ENCODE peak calls at places on chromosomes 16 and 17, in nine cellular contexts. T, Q, Z, S, B, V, O, H and C are unnamed samples.

GRCh38 chr16:12319464-12320030 is 343.0 kb downstream of the SNX29 start:
- DNase-seq in H (no peak), B (no peak), Z (no peak), S (no peak), V (no peak), Q (no peak), O (no peak), T (no peak), C (no peak)

GRCh38 chr16:1178295-1178910 is 25.5 kb downstream of the CACNA1H start:
- DNase-seq in Z (no peak), H (no peak), V (no peak), O (no peak), S (no peak), Q (no peak), T (no peak), B (no peak), C (no peak)

GRCh38 chr16:11738742-11739544 is 3.7 kb downstream of the TXNDC11 start:
- DNase-seq in H (no peak), S (no peak), V (no peak), O (no peak), Q (no peak), B (no peak), T (no peak), Z (no peak), C (no peak)

GRCh38 chr17:61415374-61416210 is 15.9 kb downstream of the TBX2 start:
- DNase-seq in S (no peak), Z (no peak), H (no peak), T (no peak), B (peak), O (peak), Q (no peak), V (no peak), C (no peak)

GRCh38 chr17:61794242-61794641 is 69.1 kb downstream of the BRIP1 start:
- DNase-seq in Z (no peak), T (no peak), O (no peak), Q (no peak), B (no peak), S (no peak), H (no peak), V (no peak), C (no peak)

GRCh38 chr16:72938426-72939164 is 109.3 kb downstream of the ZFHX3 start:
- DNase-seq in Z (no peak), V (no peak), S (peak), B (peak), T (peak), H (peak), O (peak), Q (no peak), C (no peak)

GRCh38 chr16:54123766-54124165 is 162.8 kb downstream of the IRX3 start:
- DNase-seq in Q (no peak), H (no peak), Z (no peak), B (no peak), O (no peak), T (no peak), V (no peak), S (no peak), C (no peak)

GRCh38 chr17:27793168-27793905 is 7.0 kb downstream of the NOS2 start:
- DNase-seq in Z (no peak), H (peak), V (no peak), Q (no peak), O (no peak), T (no peak), S (peak), B (no peak), C (no peak)

GRCh38 chr17:27293359-27293897 is 486 bp upstream of the WSB1 start:
- DNase-seq in V (no peak), Q (no peak), S (no peak), T (no peak), Z (no peak), O (no peak), H (no peak), B (no peak), C (no peak)

GRCh38 chr16:72241930-72242329 is 70.0 kb upstream of the PMFBP1 start:
- DNase-seq in H (peak), B (no peak), V (no peak), S (no peak), T (peak), Z (peak), O (peak), Q (no peak), C (no peak)

GRCh38 chr16:88955906-88956305 is 21.1 kb downstream of the CBFA2T3 start:
- DNase-seq in T (no peak), Q (no peak), O (no peak), B (no peak), S (no peak), Z (no peak), H (no peak), V (no peak), C (no peak)

GRCh38 chr17:70158581-70158980 is 10.8 kb upstream of the KCNJ2 start:
- DNase-seq in O (no peak), Q (no peak), T (no peak), B (no peak), H (no peak), V (no peak), S (no peak), Z (no peak), C (no peak)

GRCh38 chr17:10814083-10814482 is 10.2 kb upstream of the TMEM238L start:
- DNase-seq in V (no peak), T (no peak), B (no peak), Q (no peak), Z (no peak), S (no peak), H (no peak), O (no peak), C (no peak)

GRCh38 chr16:83899272-83899897 is 470 bp downstream of the MLYCD start:
- DNase-seq in H (peak), Q (no peak), Z (no peak), T (peak), B (peak), S (peak), O (peak), V (no peak), C (no peak)

GRCh38 chr17:34797724-34798123 is 163.5 kb downstream of the CCT6B start:
- DNase-seq in O (peak), B (no peak), T (no peak), S (peak), Q (peak), Z (no peak), H (no peak), V (no peak), C (no peak)

GRCh38 chr17:29124135-29124930 is 55.9 kb downstream of the MYO18A start:
- DNase-seq in T (no peak), O (peak), Z (no peak), B (peak), Q (no peak), S (no peak), H (peak), V (no peak), C (no peak)

GRCh38 chr17:9431620-9432019 is 144.0 kb downstream of the STX8 start:
- DNase-seq in H (no peak), T (no peak), Q (no peak), Z (no peak), B (no peak), V (no peak), S (no peak), O (no peak), C (no peak)

GRCh38 chr17:81254955-81255717 is 16.0 kb downstream of the NDUFAF8 start:
- DNase-seq in Q (peak), Z (peak), H (no peak), T (peak), S (peak), B (peak), V (peak), O (peak), C (no peak)

GRCh38 chr16:89642574-89642973 is 14.9 kb downstream of the CHMP1A start:
- DNase-seq in Z (no peak), T (no peak), H (no peak), Q (no peak), V (no peak), S (no peak), B (no peak), O (no peak), C (no peak)

GRCh38 chr17:80779961-80780380 is 211.7 kb upstream of the CHMP6 start:
- DNase-seq in H (no peak), O (peak), V (no peak), Z (peak), B (no peak), T (no peak), S (no peak), Q (no peak), C (no peak)

GRCh38 chr17:59275618-59276017 is 55.3 kb downstream of the GDPD1 start:
- DNase-seq in T (no peak), B (no peak), S (no peak), Z (no peak), Q (no peak), V (no peak), H (no peak), O (no peak), C (no peak)

GRCh38 chr16:12771341-12771798 is 32.3 kb downstream of the CPPED1 start:
- DNase-seq in O (no peak), B (no peak), H (peak), Q (no peak), V (no peak), S (no peak), T (no peak), Z (no peak), C (no peak)

GRCh38 chr17:47697948-47698711 is 4.2 kb downstream of the TBKBP1 start:
- DNase-seq in O (no peak), H (no peak), Z (no peak), Q (no peak), B (no peak), V (no peak), S (no peak), T (no peak), C (no peak)

GRCh38 chr17:80261159-80261894 is 675 bp downstream of the RNF213 start:
- DNase-seq in B (peak), O (peak), T (no peak), Z (no peak), V (no peak), H (peak), S (peak), Q (peak), C (no peak)

GRCh38 chr16:22098538-22099255 is 6.4 kb downstream of the VWA3A start:
- DNase-seq in T (no peak), O (peak), S (no peak), H (peak), B (no peak), Q (no peak), Z (no peak), V (no peak), C (no peak)

GRCh38 chr17:46950997-46951621 is 27.9 kb downstream of the RPRML start:
- DNase-seq in S (no peak), Q (no peak), H (no peak), V (no peak), T (no peak), Z (no peak), O (no peak), B (no peak), C (no peak)

DNA sequence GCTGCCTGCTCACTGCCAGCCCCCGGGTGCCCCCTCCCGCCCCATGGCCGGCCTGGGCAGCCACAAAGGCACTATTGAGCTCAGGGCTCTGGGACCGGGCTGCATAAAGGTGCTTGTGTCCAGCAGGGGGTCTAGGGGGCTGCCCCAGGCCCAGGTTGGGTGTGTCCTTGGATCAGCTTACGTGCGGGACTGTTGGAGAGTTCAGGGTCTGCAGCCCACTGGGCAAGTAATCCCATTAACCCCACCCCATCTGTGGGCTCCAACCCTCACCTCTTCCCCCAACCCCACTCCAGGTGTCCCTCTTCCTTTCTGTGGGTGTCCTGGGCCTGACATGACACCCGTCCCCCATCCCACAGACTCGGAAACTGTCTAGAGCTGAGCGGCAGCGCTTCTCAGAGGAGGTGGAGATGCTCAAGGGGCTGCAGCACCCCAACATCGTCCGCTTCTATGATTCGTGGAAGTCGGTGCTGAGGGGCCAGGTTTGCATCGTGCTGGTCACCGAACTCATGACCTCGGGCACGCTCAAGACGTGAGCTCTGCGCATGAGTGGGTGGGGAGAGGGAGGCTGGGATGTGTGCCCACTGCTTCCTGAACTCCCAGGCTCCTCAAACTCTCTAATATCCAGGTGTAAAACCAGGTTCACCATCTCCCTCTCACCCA is 2.1 kb downstream of the WNK4 start:
- DNase-seq in B (no peak), O (no peak), V (no peak), T (no peak), H (no peak), Q (no peak), S (no peak), Z (no peak), C (no peak)
- TF ChIP-seq CTCF in B (no peak), O (no peak), V (no peak), T (no peak), H (no peak), Q (no peak), S (no peak), Z (no peak), C (no peak)

GRCh38 chr16:63185235-63185780 is 1149.1 kb upstream of the CDH8 start:
- DNase-seq in V (no peak), T (no peak), Q (no peak), B (no peak), H (no peak), O (no peak), Z (no peak), S (no peak), C (no peak)

GRCh38 chr16:63187638-63188037 is 1151.4 kb upstream of the CDH8 start:
- DNase-seq in Z (no peak), O (no peak), B (no peak), Q (no peak), V (no peak), S (no peak), T (no peak), H (no peak), C (no peak)

GRCh38 chr16:63192969-63193368 is 1156.7 kb upstream of the CDH8 start:
- DNase-seq in V (no peak), S (no peak), T (no peak), B (no peak), Z (no peak), O (no peak), H (no peak), Q (no peak), C (no peak)

GRCh38 chr16:63188076-63188771 is 1152.0 kb upstream of the CDH8 start:
- DNase-seq in S (no peak), Z (no peak), V (peak), H (no peak), Q (no peak), B (no peak), T (no peak), O (no peak), C (no peak)
- H3K4me3 ChIP-seq in S (no peak), Z (no peak), V (no peak), H (no peak), Q (no peak), B (no peak), T (no peak), O (no peak), C (no peak)

DNA sequence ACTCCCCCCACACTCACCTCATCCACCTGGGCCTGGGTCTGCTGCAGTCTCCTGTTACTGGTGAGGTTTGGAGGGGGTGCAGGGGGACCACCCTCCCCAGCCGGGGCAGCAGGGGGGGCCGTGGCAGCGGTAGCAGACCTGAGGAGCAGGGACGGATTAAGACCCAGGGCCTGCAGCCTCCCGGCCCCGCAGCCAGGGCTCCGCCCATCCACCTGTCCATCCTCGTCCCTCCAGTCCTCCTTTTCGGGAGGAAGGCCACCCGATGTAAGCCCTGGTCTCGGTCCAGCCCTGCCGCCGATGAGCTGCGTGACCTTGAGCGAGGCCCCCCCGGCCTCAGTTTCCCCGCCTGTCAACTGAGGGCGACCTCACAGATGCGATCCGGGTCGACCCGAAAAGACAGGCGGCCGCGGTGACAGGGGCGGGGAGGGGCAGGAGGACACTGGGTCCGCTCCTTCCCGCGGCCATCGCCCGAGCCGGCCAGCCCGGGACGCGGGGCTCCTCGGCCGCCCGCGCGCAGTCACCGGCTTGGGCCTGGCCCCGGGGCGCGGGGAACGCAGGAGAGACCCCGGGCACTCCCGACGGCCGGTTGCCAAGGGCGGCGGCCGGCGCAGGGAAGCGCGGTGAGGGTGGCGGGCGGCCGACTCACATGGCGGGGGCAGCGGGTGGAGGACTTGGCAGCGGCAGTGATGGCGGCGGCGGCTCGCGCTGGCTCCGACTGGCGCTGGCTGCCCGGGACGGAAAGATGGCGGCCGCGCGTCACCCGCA is at the start of gene VAMP2:
- DNase-seq in H (peak), V (no peak), B (peak), T (no peak), Z (no peak), Q (no peak), S (peak), O (peak), C (no peak)
- TF ChIP-seq CTCF in H (no peak), V (no peak), B (no peak), T (no peak), Z (peak), Q (no peak), S (peak), O (no peak), C (no peak)

GRCh38 chr17:50103252-50103651 is 8.1 kb downstream of the PDK2 start:
- DNase-seq in H (no peak), S (no peak), O (no peak), T (no peak), Q (no peak), Z (no peak), V (no peak), B (no peak), C (no peak)

GRCh38 chr17:50100921-50101345 is 5.8 kb downstream of the PDK2 start:
- DNase-seq in H (no peak), V (no peak), B (no peak), S (no peak), O (no peak), Z (no peak), Q (no peak), T (no peak), C (no peak)

GRCh38 chr17:50102164-50102991 is 7.2 kb downstream of the PDK2 start:
- DNase-seq in T (no peak), S (peak), O (no peak), Q (no peak), V (no peak), B (peak), H (no peak), Z (no peak), C (no peak)

GRCh38 chr17:50100480-50100883 is 5.3 kb downstream of the PDK2 start:
- DNase-seq in T (no peak), Q (no peak), H (no peak), O (no peak), Z (no peak), S (no peak), B (no peak), V (no peak), C (no peak)

GRCh38 chr17:50101346-50102163 is 6.4 kb downstream of the PDK2 start:
- DNase-seq in Z (no peak), S (peak), T (no peak), O (peak), B (no peak), V (no peak), H (no peak), Q (no peak), C (no peak)
- H3K4me3 ChIP-seq in Z (no peak), S (no peak), T (no peak), O (no peak), B (no peak), V (no peak), H (no peak), Q (peak), C (no peak)

GRCh38 chr17:79027925-79028491 is 4.0 kb downstream of the C1QTNF1 start:
- DNase-seq in Q (no peak), T (no peak), S (peak), H (no peak), Z (no peak), V (no peak), B (no peak), O (peak), C (no peak)

GRCh38 chr17:79026345-79027273 is 2.6 kb downstream of the C1QTNF1 start:
- DNase-seq in S (peak), Z (no peak), Q (no peak), T (no peak), O (peak), V (no peak), B (no peak), H (peak), C (no peak)

GRCh38 chr17:79029327-79030009 is 5.5 kb downstream of the C1QTNF1 start:
- DNase-seq in O (no peak), Q (no peak), H (no peak), B (no peak), V (no peak), Z (no peak), S (no peak), T (no peak), C (no peak)

GRCh38 chr17:79027274-79027924 is 3.4 kb downstream of the C1QTNF1 start:
- DNase-seq in O (no peak), Q (no peak), V (no peak), H (no peak), T (no peak), Z (no peak), B (no peak), S (no peak), C (no peak)

GRCh38 chr17:79028496-79029326 is 4.7 kb downstream of the C1QTNF1 start:
- DNase-seq in V (no peak), T (no peak), H (no peak), Z (no peak), S (no peak), Q (no peak), O (no peak), B (no peak), C (no peak)
- TF ChIP-seq CTCF in V (peak), T (peak), H (no peak), Z (peak), S (peak), Q (peak), O (peak), B (no peak), C (peak)

GRCh38 chr16:86496262-86496928 is 13.9 kb upstream of the FOXF1 start:
- DNase-seq in T (no peak), Z (no peak), V (no peak), S (no peak), Q (no peak), B (no peak), O (no peak), H (no peak), C (no peak)
- H3K4me3 ChIP-seq in T (peak), Z (no peak), V (no peak), S (no peak), Q (peak), B (peak), O (peak), H (no peak), C (no peak)

DNA sequence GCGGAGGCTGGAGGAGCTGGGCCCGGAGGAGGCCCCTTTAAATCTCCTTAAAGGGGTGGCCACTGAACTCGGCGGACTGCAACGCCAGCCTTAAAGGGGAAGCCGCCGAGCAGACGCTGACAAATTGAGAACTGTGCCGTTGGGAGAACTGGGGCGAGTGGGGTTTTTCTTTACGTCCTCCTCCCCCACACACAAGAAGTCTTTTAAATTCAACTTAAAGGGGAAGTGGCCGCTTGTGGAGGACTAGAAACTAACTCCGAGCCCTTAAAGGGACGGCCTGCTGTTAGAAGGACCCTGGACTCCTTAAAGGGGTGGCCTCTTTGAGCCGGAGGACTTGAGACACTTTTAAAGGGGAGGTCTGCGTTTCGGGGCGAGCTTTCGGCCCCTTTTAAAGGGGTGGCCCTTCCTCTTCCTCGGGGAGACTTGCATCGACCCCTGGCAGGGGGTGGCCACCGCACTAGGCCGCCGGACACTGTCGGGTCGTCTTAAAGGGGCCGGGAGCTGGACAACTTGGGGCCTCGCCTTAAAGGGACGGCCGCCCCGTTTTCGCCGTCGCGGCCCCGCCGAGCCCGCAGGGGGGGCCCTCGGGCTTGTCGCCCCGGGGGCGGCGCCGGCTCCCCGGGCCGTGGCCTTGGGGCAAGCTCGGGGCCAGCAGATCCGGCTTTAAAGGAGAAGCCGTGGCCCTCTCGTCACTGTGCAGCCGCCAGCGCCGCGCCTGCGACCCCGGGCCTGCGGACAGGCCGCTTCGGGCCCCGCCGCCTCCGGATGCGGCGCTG is 688 bp downstream of the FBRS start:
- DNase-seq in Z (peak), Q (peak), B (peak), V (peak), T (peak), H (peak), S (peak), O (peak), C (peak)
- TF ChIP-seq CTCF in Z (no peak), Q (no peak), B (peak), V (no peak), T (no peak), H (no peak), S (no peak), O (no peak), C (peak)